ENCODE peak calls at places on chromosome 9, in ten cellular contexts. U is stomach; J is cardiac muscle cell; O is SK-N-SH; E is endodermal cell; D is adrenal gland; C is CD4-positive, alpha-beta T cell; I is A673; N is right atrium auricular region; P is CD8-positive, alpha-beta T cell. X is an unnamed sample.

GRCh38 chr9:137611623-137612609 is 6.4 kb downstream of the ARRDC1 start:
- DNase-seq in U (peak; percentile 97), J (no peak), O (peak; percentile 36), E (peak; percentile 71), D (peak; percentile 61), C (no peak), I (no peak), N (peak; percentile 70), P (no peak), X (no peak)

GRCh38 chr9:112041536-112042243 is 133.4 kb downstream of the SUSD1 start:
- DNase-seq in U (no peak), J (no peak), O (no peak), E (peak; percentile 92), D (no peak), C (no peak), I (peak; percentile 84), N (peak; percentile 70), P (no peak), X (no peak)

GRCh38 chr9:136572003-136572595 is 26.3 kb upstream of the NOTCH1 start:
- DNase-seq in U (no peak), J (peak; percentile 92), O (no peak), E (peak; percentile 99), D (no peak), C (no peak), I (no peak), N (no peak), P (no peak), X (no peak)

GRCh38 chr9:70677336-70677735 is 262.9 kb upstream of the KLF9 start:
- DNase-seq in U (no peak), J (no peak), O (no peak), E (no peak), D (peak; percentile 13), C (no peak), I (no peak), N (no peak), P (no peak), X (no peak)

GRCh38 chr9:130896233-130897012 is at the start of gene QRFP:
- DNase-seq in U (no peak), J (no peak), O (no peak), E (no peak), D (no peak), C (no peak), I (no peak), N (no peak), P (no peak), X (no peak)

GRCh38 chr9:114681594-114682332 is at the start of gene TEX48:
- DNase-seq in U (peak; percentile 71), J (peak; percentile 59), O (peak; percentile 64), E (peak; percentile 90), D (peak; percentile 66), C (peak; percentile 58), I (peak; percentile 84), N (no peak), P (peak; percentile 59), X (no peak)

GRCh38 chr9:123322771-123323481 is 33.1 kb upstream of the CRB2 start:
- DNase-seq in U (no peak), J (peak; percentile 34), O (no peak), E (peak; percentile 69), D (no peak), C (peak; percentile 73), I (peak; percentile 64), N (no peak), P (peak; percentile 52), X (no peak)

GRCh38 chr9:36716496-36716895 is 143.8 kb downstream of the MELK start:
- DNase-seq in U (no peak), J (no peak), O (no peak), E (no peak), D (no peak), C (no peak), I (no peak), N (no peak), P (no peak), X (no peak)

GRCh38 chr9:25936031-25936430 is 257.8 kb upstream of the TUSC1 start:
- DNase-seq in U (no peak), J (no peak), O (no peak), E (no peak), D (no peak), C (no peak), I (no peak), N (no peak), P (no peak), X (no peak)

GRCh38 chr9:36386396-36386795 is 13.7 kb downstream of the RNF38 start:
- DNase-seq in U (no peak), J (no peak), O (no peak), E (no peak), D (no peak), C (no peak), I (no peak), N (no peak), P (no peak), X (no peak)

GRCh38 chr9:123368023-123368422 is 12.0 kb downstream of the CRB2 start:
- DNase-seq in U (no peak), J (no peak), O (no peak), E (no peak), D (no peak), C (no peak), I (no peak), N (no peak), P (no peak), X (no peak)

GRCh38 chr9:36791204-36791948 is 218.7 kb downstream of the MELK start:
- DNase-seq in U (no peak), J (peak; percentile 73), O (no peak), E (peak; percentile 53), D (no peak), C (no peak), I (no peak), N (no peak), P (no peak), X (no peak)

DNA sequence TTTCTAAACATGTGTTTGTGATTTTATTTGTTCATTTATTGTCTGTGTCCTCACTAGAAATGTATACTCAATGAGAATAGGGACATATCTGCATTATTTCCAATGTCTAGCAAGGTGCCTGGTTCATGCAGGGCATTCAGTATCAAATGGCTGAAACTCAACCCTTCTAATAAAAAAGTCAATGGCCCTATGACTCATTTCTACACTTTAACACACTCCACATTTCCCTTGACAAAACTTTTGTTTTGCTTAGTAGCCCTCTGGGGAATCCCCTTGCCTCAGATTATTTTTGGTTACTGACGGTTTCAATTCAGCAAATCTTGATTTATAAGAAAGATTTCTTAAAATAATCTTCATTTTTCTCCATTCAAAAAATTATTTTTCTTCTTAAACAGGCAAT is 206.0 kb upstream of the DMRTA1 start:
- DNase-seq in U (no peak), J (no peak), O (no peak), E (no peak), D (no peak), C (no peak), I (no peak), N (no peak), P (no peak), X (no peak)
- H3K27ac ChIP-seq in U (no peak overlapping the region), J (no peak overlapping the region), O (no peak overlapping the region), E (no peak overlapping the region), D (no peak overlapping the region), C (no peak overlapping the region), I (no peak overlapping the region), N (no peak overlapping the region), P (no peak overlapping the region), X (no peak overlapping the region)

DNA sequence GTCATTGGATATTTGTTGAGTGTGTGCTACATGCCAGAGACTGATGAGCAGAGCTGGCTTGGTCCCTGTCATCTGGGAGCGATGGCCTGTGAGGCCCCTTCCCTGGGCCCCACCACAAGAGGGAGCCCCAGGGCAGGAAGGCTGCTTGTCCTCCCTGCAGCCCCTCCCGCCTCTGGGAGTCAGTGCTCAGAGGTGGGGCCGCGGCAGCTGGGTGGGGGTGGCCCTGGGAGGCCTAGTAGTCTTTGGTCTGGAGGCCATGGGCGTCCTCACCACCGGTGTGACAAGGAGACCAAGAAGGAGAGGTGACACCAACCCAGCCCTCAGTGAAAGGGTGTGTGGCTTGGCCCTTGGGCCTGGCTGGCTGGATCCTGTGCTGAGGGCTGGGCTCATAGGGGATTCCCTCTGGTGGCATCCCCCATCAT is 166.4 kb downstream of the GAPVD1 start:
- DNase-seq in U (peak; percentile 36), J (peak; percentile 37), O (peak; percentile 49), E (peak; percentile 81), D (no peak), C (no peak), I (no peak), N (no peak), P (no peak), X (no peak)
- TF ChIP-seq CTCF in U (peak; percentile 49), J (peak; percentile 46), O (peak; percentile 47), E (peak; percentile 80), D (peak; percentile 35), C (no peak), I (peak; percentile 55), N (peak; percentile 52), P (no peak), X (no peak)

DNA sequence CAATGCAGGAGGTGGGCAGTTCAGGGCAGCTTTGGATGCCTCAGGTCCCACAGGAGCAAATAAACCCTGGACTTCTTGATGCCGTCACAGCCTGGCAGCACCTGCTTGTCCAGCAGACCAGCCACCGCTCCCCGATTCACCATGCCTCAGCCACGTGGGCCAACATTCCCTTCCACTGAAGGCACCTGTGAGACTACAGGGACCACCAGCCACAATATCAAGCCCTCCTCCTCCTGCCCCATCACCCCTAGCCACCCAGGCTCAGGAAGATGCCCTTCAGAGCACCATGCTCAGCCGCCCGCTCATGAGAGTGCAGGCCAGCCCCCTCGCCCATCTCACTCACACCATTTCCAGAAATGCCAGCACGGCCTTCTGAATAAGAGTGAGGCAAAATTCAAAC is 234.7 kb downstream of the SYK start:
- DNase-seq in U (no peak), J (no peak), O (no peak), E (no peak), D (no peak), C (no peak), I (no peak), N (no peak), P (no peak), X (peak; percentile 72)
- H3K27ac ChIP-seq in U (no peak overlapping the region), J (no peak overlapping the region), O (no peak overlapping the region), E (no peak overlapping the region), D (no peak overlapping the region), C (no peak overlapping the region), I (no peak overlapping the region), N (no peak overlapping the region), P (no peak overlapping the region), X (no peak overlapping the region)

DNA sequence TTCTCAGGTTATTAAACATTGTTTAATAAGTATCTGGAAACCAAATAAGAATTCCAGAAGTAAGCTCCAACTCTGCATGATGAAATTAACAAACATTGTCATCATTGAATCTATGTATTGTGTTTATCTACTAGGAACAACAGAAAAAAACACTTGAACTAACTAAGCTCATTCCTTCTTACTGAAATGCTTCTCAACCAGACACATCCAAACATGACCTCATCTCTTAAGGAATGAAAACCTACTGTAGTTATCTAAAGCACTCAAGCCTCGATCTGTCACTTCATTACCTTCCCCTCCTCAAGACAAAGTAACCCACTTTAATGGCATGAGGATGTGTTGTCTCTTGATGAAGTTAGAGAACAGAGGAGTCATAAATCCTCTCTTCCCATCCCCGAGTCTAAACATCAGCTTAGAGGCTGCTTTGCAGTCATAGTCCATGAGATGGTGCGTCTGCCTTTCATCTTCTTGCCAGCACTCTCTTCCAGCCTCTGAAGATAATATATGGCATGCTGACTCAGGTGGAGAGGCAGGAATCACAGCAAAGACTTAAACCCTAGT is 86.5 kb downstream of the CEMIP2 start:
- DNase-seq in U (no peak), J (peak; percentile 59), O (no peak), E (no peak), D (peak; percentile 14), C (no peak), I (peak; percentile 4), N (no peak), P (no peak), X (no peak)
- TF ChIP-seq CTCF in U (no peak), J (no peak), O (no peak), E (no peak), D (no peak), C (no peak), I (no peak), N (no peak), P (no peak), X (no peak)

X was measured in coronary artery.